ENCODE peak calls at places on chromosomes 3 and 15, in six cellular contexts. Z is foreskin fibroblast; W is fibroblast of the aortic adventitia; L is stimulated activated CD4-positive, alpha-beta T cell treated with anti-CD3 and anti-CD28 coated beads, Interleukin-15, amount 100 ng/mL, for 1 hour; H is activated CD8-positive, alpha-beta memory T cell treated with anti-CD3 and anti-CD28 coated beads for 1 hour; U is cardiac muscle cell. G is an unnamed sample.

GRCh38 chr15:100194955-100195354 is 146.8 kb downstream of the ADAMTS17 start:
- DNase-seq in L (no peak), W (no peak), Z (no peak), H (no peak), U (no peak), G (no peak)

GRCh38 chr3:150725548-150725947 is 21.8 kb upstream of the ERICH6 start:
- DNase-seq in W (no peak), U (no peak), H (no peak), L (no peak), Z (no peak), G (no peak)

GRCh38 chr3:4550957-4551754 is 58.0 kb downstream of the ITPR1 start:
- DNase-seq in H (no peak), Z (no peak), W (no peak), L (no peak), U (peak), G (no peak)

GRCh38 chr15:40064231-40064894 is 25.4 kb upstream of the SRP14 start:
- DNase-seq in H (no peak), Z (peak), L (no peak), U (peak), W (no peak), G (peak)

GRCh38 chr3:16482770-16483531 is 30.5 kb downstream of the RFTN1 start:
- DNase-seq in L (no peak), U (no peak), Z (no peak), W (no peak), H (no peak), G (no peak)

GRCh38 chr15:92714071-92714456 is 58.5 kb upstream of the FAM174B start:
- DNase-seq in L (no peak), U (peak), Z (peak), W (peak), H (no peak), G (no peak)

GRCh38 chr3:29307229-29307796 is 26.4 kb downstream of the RBMS3 start:
- DNase-seq in L (no peak), W (no peak), Z (no peak), U (no peak), H (no peak), G (no peak)

GRCh38 chr3:69161587-69162196 is 39.3 kb upstream of the LMOD3 start:
- DNase-seq in L (no peak), H (no peak), W (peak), Z (peak), U (peak), G (peak)

GRCh38 chr15:83446417-83446816 is 724 bp upstream of the SH3GL3 start:
- DNase-seq in L (no peak), W (no peak), U (no peak), Z (no peak), H (no peak), G (no peak)

GRCh38 chr3:182384182-182384581 is 409.1 kb upstream of the ATP11B start:
- DNase-seq in W (no peak), Z (no peak), L (no peak), H (no peak), U (no peak), G (no peak)

GRCh38 chr3:40130721-40131120 is 178.8 kb upstream of the EIF1B start:
- DNase-seq in W (peak), U (no peak), L (no peak), Z (peak), H (no peak), G (no peak)

GRCh38 chr15:43748376-43748775 is 2.1 kb downstream of the PDIA3 start:
- DNase-seq in Z (no peak), H (no peak), U (peak), L (no peak), W (peak), G (no peak)

GRCh38 chr3:52070724-52071621 is 14.6 kb upstream of the DUSP7 start:
- DNase-seq in Z (no peak), L (no peak), W (no peak), U (no peak), H (no peak), G (no peak)

GRCh38 chr3:66582721-66583141 is 81.9 kb upstream of the LRIG1 start:
- DNase-seq in Z (peak), U (no peak), W (no peak), L (no peak), H (no peak), G (peak)

GRCh38 chr15:93030430-93031102 is 58.4 kb downstream of the RGMA start:
- DNase-seq in Z (peak), W (peak), L (peak), H (no peak), U (peak), G (peak)

GRCh38 chr3:157280786-157281185 is 120.8 kb upstream of the CCNL1 start:
- DNase-seq in H (no peak), U (peak), L (no peak), Z (peak), W (peak), G (no peak)

GRCh38 chr15:58521293-58521991 is 89.7 kb downstream of the LIPC start:
- DNase-seq in Z (peak), L (no peak), H (no peak), W (peak), U (peak), G (peak)

GRCh38 chr3:190504354-190505125 is 9.3 kb upstream of the IL1RAP start:
- DNase-seq in U (no peak), W (peak), Z (no peak), L (no peak), H (no peak), G (no peak)

GRCh38 chr3:15089201-15089600 is 9.7 kb downstream of the RBSN start:
- DNase-seq in L (no peak), Z (no peak), H (no peak), U (no peak), W (no peak), G (no peak)

GRCh38 chr3:74978684-74979083 is 364.2 kb upstream of the CNTN3 start:
- DNase-seq in Z (no peak), H (no peak), W (no peak), U (no peak), L (no peak), G (no peak)

GRCh38 chr3:44128057-44128775 is 113.5 kb upstream of the TOPAZ1 start:
- DNase-seq in W (no peak), H (no peak), U (peak), Z (no peak), L (no peak), G (no peak)

GRCh38 chr15:48458876-48459275 is 127.6 kb downstream of the DUT start:
- DNase-seq in L (no peak), W (peak), U (no peak), Z (no peak), H (no peak), G (no peak)

GRCh38 chr3:136250862-136251460 is 821 bp downstream of the PCCB start:
- DNase-seq in W (peak), Z (peak), U (peak), L (peak), H (no peak), G (peak)

GRCh38 chr15:50879016-50879415 is 29.5 kb upstream of the AP4E1 start:
- DNase-seq in H (no peak), U (no peak), L (no peak), Z (no peak), W (no peak), G (no peak)

GRCh38 chr15:56804908-56805307 is 71.6 kb upstream of the ZNF280D start:
- DNase-seq in L (no peak), U (peak), Z (no peak), W (peak), H (no peak), G (no peak)

GRCh38 chr3:112136959-112137693 is 4.1 kb upstream of the GCSAM start:
- DNase-seq in H (no peak), U (peak), Z (peak), L (no peak), W (peak), G (no peak)

GRCh38 chr3:80142714-80143113 is 374.9 kb upstream of the ROBO1 start:
- DNase-seq in Z (no peak), L (no peak), U (no peak), W (no peak), H (no peak), G (no peak)

GRCh38 chr3:150840733-150841515 is 64.3 kb downstream of the MINDY4B start:
- DNase-seq in U (no peak), H (no peak), L (no peak), W (no peak), Z (no peak), G (no peak)

GRCh38 chr3:187677604-187678003 is 7.4 kb upstream of the SST start:
- DNase-seq in Z (no peak), L (no peak), W (no peak), H (no peak), U (no peak), G (no peak)

GRCh38 chr3:85090495-85090894 is 131.7 kb downstream of the CADM2 start:
- DNase-seq in W (no peak), H (no peak), L (no peak), U (no peak), Z (no peak), G (no peak)

GRCh38 chr15:56758770-56759449 is 25.6 kb upstream of the ZNF280D start:
- DNase-seq in W (peak), Z (peak), U (peak), L (no peak), H (no peak), G (peak)

GRCh38 chr15:64623347-64624024 is 151.9 kb downstream of the RBPMS2 start:
- DNase-seq in L (no peak), W (peak), U (no peak), Z (no peak), H (no peak), G (no peak)

GRCh38 chr3:156941311-156941710 is 115.2 kb downstream of the LEKR1 start:
- DNase-seq in L (no peak), U (no peak), W (no peak), H (no peak), Z (no peak), G (no peak)

GRCh38 chr3:14633819-14634424 is 17.6 kb upstream of the CCDC174 start:
- DNase-seq in U (peak), L (peak), W (peak), H (no peak), Z (peak), G (no peak)

GRCh38 chr3:103684956-103685355 is 1250.1 kb downstream of the ZPLD1 start:
- DNase-seq in W (no peak), L (no peak), Z (no peak), U (no peak), H (no peak), G (no peak)

GRCh38 chr15:43939070-43939469 is 112.3 kb downstream of the WDR76 start:
- DNase-seq in Z (no peak), H (no peak), W (peak), U (peak), L (no peak), G (peak)

GRCh38 chr3:1823867-1824266 is 274.8 kb upstream of the CNTN4 start:
- DNase-seq in H (no peak), U (no peak), L (no peak), W (no peak), Z (no peak), G (no peak)

GRCh38 chr3:21751891-21752290 is 881 bp upstream of the ZNF385D start:
- DNase-seq in W (peak), H (no peak), U (no peak), L (no peak), Z (peak), G (no peak)

GRCh38 chr15:61063875-61064320 is 165.2 kb downstream of the RORA start:
- DNase-seq in W (no peak), H (no peak), L (no peak), Z (no peak), U (no peak), G (no peak)

G was measured in RCC 7860.